ENCODE peak calls at places on chromosomes 7 and 10, in eight cellular contexts. V is sigmoid colon, U is HepG2, I is stomach, N is Peyer's patch, X is right lobe of liver, D is IMR-90, G is spleen. W is an unnamed sample.

GRCh38 chr10:66353422-66353821 is 572.4 kb upstream of the LRRTM3 start:
- DNase-seq in V (no peak), D (no peak), N (no peak), I (no peak), X (no peak), U (no peak), G (no peak), W (no peak)

GRCh38 chr10:635088-635861 is 54.2 kb downstream of the DIP2C start:
- DNase-seq in N (no peak), I (no peak), U (no peak), D (no peak), X (no peak), V (peak; percentile 80), G (peak; percentile 70), W (no peak)

GRCh38 chr7:80151274-80151665 is 16.6 kb downstream of the GNAI1 start:
- DNase-seq in G (no peak), U (no peak), D (peak; percentile 57), I (no peak), N (no peak), X (no peak), V (no peak), W (no peak)

GRCh38 chr10:73163096-73163495 is 4.7 kb downstream of the ECD start:
- DNase-seq in I (no peak), V (no peak), X (no peak), N (no peak), U (no peak), G (no peak), D (peak; percentile 6), W (no peak)

GRCh38 chr10:99593312-99593711 is 26.9 kb downstream of the SLC25A28 start:
- DNase-seq in U (peak; percentile 47), X (no peak), V (no peak), N (no peak), I (no peak), G (no peak), D (no peak), W (peak; percentile 82)

GRCh38 chr10:86339226-86339865 is 27.2 kb downstream of the GRID1 start:
- DNase-seq in I (no peak), V (peak; percentile 30), D (no peak), N (no peak), X (peak; percentile 35), G (peak; percentile 53), U (no peak), W (no peak)

GRCh38 chr7:142804715-142805114 is 33.9 kb downstream of the PRSS2 start:
- DNase-seq in G (no peak), U (no peak), V (no peak), X (no peak), D (no peak), I (no peak), N (peak; percentile 42), W (no peak)

GRCh38 chr7:32223071-32223650 is 153.0 kb upstream of the PDE1C start:
- DNase-seq in X (no peak), D (no peak), I (no peak), G (no peak), N (no peak), U (no peak), V (no peak), W (no peak)

GRCh38 chr10:26508016-26508415 is 69.9 kb downstream of the APBB1IP start:
- DNase-seq in G (no peak), X (no peak), D (no peak), U (no peak), V (no peak), I (no peak), N (no peak), W (no peak)

GRCh38 chr10:102135956-102136526 is 3.2 kb downstream of the PPRC1 start:
- DNase-seq in U (no peak), X (no peak), V (no peak), N (no peak), G (peak; percentile 6), I (no peak), D (no peak), W (no peak)

GRCh38 chr10:89122431-89123066 is 84.6 kb downstream of the CH25H start:
- DNase-seq in G (no peak), I (no peak), U (no peak), D (peak; percentile 35), X (no peak), N (no peak), V (no peak), W (no peak)
- H3K27ac ChIP-seq in G (no peak overlapping the region), I (no peak overlapping the region), U (no peak overlapping the region), D (no peak overlapping the region), X (no peak overlapping the region), N (peak overlapping the region; percentile 40), V (peak overlapping the region; percentile 19), W (peak overlapping the region; percentile 47)

GRCh38 chr10:131980757-131981428 is 830 bp downstream of the BNIP3 start:
- DNase-seq in I (no peak), G (peak; percentile 83), N (no peak), V (peak; percentile 67), D (no peak), X (peak; percentile 83), U (peak; percentile 55), W (no peak)

GRCh38 chr10:131982185-131982756 is 548 bp upstream of the BNIP3 start:
- DNase-seq in I (no peak), N (no peak), U (no peak), G (no peak), V (no peak), X (peak; percentile 63), D (no peak), W (no peak)

GRCh38 chr10:131980321-131980720 is 1.4 kb downstream of the BNIP3 start:
- DNase-seq in X (no peak), D (no peak), G (peak; percentile 25), U (no peak), I (no peak), V (no peak), N (no peak), W (no peak)

GRCh38 chr10:131982796-131983195 is 1.1 kb upstream of the BNIP3 start:
- DNase-seq in I (no peak), N (no peak), D (no peak), U (no peak), G (peak; percentile 78), X (no peak), V (no peak), W (no peak)

DNA sequence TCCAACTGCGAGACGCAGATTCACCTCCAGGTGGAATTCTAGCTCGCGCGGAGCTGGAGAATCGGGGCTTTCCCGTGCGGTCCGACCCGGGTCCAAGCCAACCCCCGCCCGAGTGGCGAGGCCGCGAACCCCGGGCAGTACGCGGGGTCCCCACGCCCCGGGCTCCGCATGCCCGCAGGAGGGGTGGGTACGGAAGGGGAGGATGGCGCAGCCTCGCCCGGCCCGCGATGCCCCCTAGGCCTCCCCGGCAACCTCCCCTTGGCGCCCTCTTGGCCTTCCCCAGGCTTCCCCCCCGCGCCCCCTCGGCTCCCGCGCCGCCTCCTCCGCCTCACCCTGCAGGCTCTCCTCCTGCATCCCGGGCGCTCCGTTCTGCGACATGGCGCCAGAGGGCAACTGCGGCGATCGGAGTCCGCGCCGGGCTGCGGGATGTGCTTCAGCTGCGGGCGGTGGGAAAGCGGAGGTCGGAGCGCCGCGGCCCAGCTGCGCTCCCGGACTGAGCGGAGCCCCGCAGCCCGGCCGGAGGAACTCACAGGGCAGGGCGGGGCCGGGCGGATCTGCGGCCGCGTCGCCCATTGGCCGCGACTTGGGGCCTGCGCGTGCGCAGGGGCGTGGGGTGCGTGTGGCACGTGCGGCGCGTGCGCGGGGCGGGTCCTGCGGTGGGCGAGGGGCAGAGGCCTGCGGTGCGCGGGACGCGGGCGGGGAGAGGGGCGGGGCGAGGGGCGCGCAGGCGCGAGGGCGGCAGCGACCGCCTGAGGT is at the start of gene BNIP3:
- DNase-seq in X (peak; percentile 98), I (peak; percentile 97), U (peak; percentile 88), V (peak; percentile 97), D (peak; percentile 94), G (peak; percentile 97), N (peak; percentile 86), W (peak; percentile 93)
- TF ChIP-seq POLR2A in X (peak; percentile 99), I (peak; percentile 63), U (peak; percentile 93), V (peak; percentile 84), D (peak; percentile 99), G (no peak), N (peak; percentile 72), W (peak; percentile 74)

GRCh38 chr10:132576671-132577349 is 39.2 kb downstream of the INPP5A start:
- DNase-seq in I (no peak), V (no peak), G (no peak), X (no peak), D (no peak), N (no peak), U (no peak), W (no peak)

GRCh38 chr10:132575320-132576201 is 38.0 kb downstream of the INPP5A start:
- DNase-seq in X (peak; percentile 70), G (no peak), V (no peak), D (peak; percentile 91), I (peak; percentile 63), N (peak; percentile 59), U (no peak), W (no peak)

GRCh38 chr10:132579027-132579859 is 41.7 kb downstream of the INPP5A start:
- DNase-seq in N (no peak), G (no peak), V (peak; percentile 71), D (no peak), U (no peak), I (no peak), X (no peak), W (no peak)

GRCh38 chr10:132578287-132578951 is 40.8 kb downstream of the INPP5A start:
- DNase-seq in V (peak; percentile 59), N (no peak), I (no peak), X (no peak), U (no peak), D (no peak), G (no peak), W (no peak)

GRCh38 chr10:132577350-132578005 is 39.9 kb downstream of the INPP5A start:
- DNase-seq in V (peak; percentile 75), G (no peak), D (no peak), X (peak; percentile 81), I (peak; percentile 67), N (no peak), U (peak; percentile 32), W (no peak)
- TF ChIP-seq CTCF in V (peak; percentile 17), G (no peak), D (peak; percentile 15), X (peak; percentile 56), I (peak; percentile 33), N (no peak), U (peak; percentile 83), W (no peak)

DNA sequence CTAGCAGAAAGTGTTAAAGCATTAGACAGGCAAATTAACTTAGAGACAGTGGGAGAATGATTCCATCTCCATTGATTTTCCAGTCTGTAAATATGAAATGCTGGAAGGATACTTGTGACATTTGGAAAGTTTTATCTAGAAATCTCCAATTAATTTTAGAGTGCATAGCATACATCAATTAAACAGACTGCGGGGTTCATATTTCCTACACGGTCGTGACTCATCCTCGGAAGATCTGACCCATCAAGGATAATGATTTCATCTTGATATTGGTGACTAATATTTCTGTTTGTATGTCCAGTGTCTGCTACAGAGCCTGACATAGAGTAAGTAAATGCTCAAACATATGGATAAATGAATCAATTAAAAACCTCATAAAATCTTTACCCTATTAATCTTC is 474.9 kb downstream of the KCNMA1 start:
- DNase-seq in N (no peak), D (peak; percentile 89), G (no peak), X (no peak), V (no peak), U (no peak), I (no peak), W (no peak)
- H3K27ac ChIP-seq in N (no peak overlapping the region), D (no peak overlapping the region), G (no peak overlapping the region), X (no peak overlapping the region), V (no peak overlapping the region), U (no peak overlapping the region), I (no peak overlapping the region), W (peak overlapping the region; percentile 2)

DNA sequence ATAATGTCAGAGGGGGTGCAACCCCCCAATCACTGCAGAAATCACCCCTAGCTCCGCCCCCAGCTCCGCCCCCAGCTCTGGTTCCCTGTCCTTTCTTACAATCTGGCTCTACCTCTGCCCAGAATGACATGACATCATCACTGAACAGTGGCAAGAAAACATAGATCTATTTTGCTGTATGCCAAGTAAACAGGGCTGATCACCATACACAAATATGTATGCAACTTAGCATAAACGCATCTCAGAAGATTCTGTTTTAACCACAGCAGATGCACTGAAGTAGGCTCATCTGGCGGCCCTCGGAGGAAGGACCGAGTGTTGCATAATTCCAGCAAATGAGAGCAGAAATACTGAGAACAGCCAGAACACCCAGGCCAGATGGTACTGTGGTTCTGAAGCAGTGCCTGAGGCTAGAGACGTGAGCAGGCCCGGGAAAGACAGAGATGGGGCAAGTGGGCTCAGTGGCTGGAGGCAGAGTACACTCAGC is 293.3 kb upstream of the KLF14 start:
- DNase-seq in U (no peak), I (no peak), G (no peak), X (no peak), N (no peak), D (peak; percentile 67), V (peak; percentile 75), W (no peak)
- TF ChIP-seq POLR2A in U (no peak), I (no peak), G (no peak), X (no peak), N (no peak), D (no peak), V (no peak), W (no peak)